ENCODE peak calls at places on chromosomes 13 and 19, in ten cellular contexts. D, S, E, G, A, O, I, F, C and B are unnamed samples.

GRCh38 chr13:49347650-49348385 is 96.0 kb downstream of the CAB39L start:
- DNase-seq in D (no peak), S (no peak), E (no peak), G (no peak), A (no peak), O (no peak), I (no peak), F (no peak), C (no peak), B (no peak)

GRCh38 chr19:23762884-23763711 is 4.4 kb upstream of the ZNF681 start:
- DNase-seq in D (peak; percentile 62), S (peak; percentile 57), E (peak; percentile 95), G (no peak), A (no peak), O (peak; percentile 13), I (peak; percentile 93), F (peak; percentile 84), C (peak; percentile 26), B (peak; percentile 78)

GRCh38 chr19:21767065-21767800 is at the start of gene ZNF100:
- DNase-seq in D (peak; percentile 94), S (peak; percentile 92), E (peak; percentile 96), G (peak; percentile 77), A (peak; percentile 76), O (peak; percentile 90), I (peak; percentile 98), F (peak; percentile 74), C (peak; percentile 77), B (peak; percentile 70)

GRCh38 chr13:109874921-109875454 is 88.6 kb upstream of the IRS2 start:
- DNase-seq in D (peak; percentile 79), S (peak; percentile 42), E (no peak), G (no peak), A (peak; percentile 22), O (peak; percentile 48), I (no peak), F (no peak), C (no peak), B (no peak)

GRCh38 chr19:939439-939838 is 13.6 kb downstream of the ARID3A start:
- DNase-seq in D (no peak), S (no peak), E (no peak), G (no peak), A (no peak), O (no peak), I (no peak), F (no peak), C (no peak), B (no peak)

GRCh38 chr19:11273288-11273687 is 11.0 kb upstream of the DOCK6 start:
- DNase-seq in D (no peak), S (no peak), E (no peak), G (no peak), A (no peak), O (no peak), I (no peak), F (no peak), C (no peak), B (no peak)

GRCh38 chr13:29758591-29759114 is 91.8 kb downstream of the UBL3 start:
- DNase-seq in D (peak; percentile 44), S (no peak), E (peak; percentile 72), G (no peak), A (no peak), O (no peak), I (no peak), F (no peak), C (no peak), B (peak; percentile 22)

GRCh38 chr19:55340784-55341147 is 1.1 kb downstream of the KMT5C start:
- DNase-seq in D (no peak), S (no peak), E (no peak), G (no peak), A (no peak), O (no peak), I (peak; percentile 80), F (peak; percentile 25), C (no peak), B (no peak)

GRCh38 chr19:40533508-40533907 is 43.2 kb upstream of the SHKBP1 start:
- DNase-seq in D (no peak), S (no peak), E (no peak), G (no peak), A (no peak), O (no peak), I (no peak), F (no peak), C (no peak), B (no peak)

GRCh38 chr19:40528533-40529092 is 48.1 kb upstream of the SHKBP1 start:
- DNase-seq in D (no peak), S (no peak), E (no peak), G (no peak), A (no peak), O (no peak), I (no peak), F (no peak), C (no peak), B (no peak)

GRCh38 chr19:40528078-40528477 is 48.6 kb upstream of the SHKBP1 start:
- DNase-seq in D (no peak), S (no peak), E (no peak), G (no peak), A (no peak), O (no peak), I (no peak), F (no peak), C (no peak), B (no peak)

GRCh38 chr19:40529093-40529954 is 47.3 kb upstream of the SHKBP1 start:
- DNase-seq in D (peak; percentile 79), S (peak; percentile 81), E (peak; percentile 95), G (peak; percentile 23), A (peak; percentile 40), O (peak; percentile 61), I (peak; percentile 93), F (peak; percentile 84), C (peak; percentile 14), B (peak; percentile 91)

DNA sequence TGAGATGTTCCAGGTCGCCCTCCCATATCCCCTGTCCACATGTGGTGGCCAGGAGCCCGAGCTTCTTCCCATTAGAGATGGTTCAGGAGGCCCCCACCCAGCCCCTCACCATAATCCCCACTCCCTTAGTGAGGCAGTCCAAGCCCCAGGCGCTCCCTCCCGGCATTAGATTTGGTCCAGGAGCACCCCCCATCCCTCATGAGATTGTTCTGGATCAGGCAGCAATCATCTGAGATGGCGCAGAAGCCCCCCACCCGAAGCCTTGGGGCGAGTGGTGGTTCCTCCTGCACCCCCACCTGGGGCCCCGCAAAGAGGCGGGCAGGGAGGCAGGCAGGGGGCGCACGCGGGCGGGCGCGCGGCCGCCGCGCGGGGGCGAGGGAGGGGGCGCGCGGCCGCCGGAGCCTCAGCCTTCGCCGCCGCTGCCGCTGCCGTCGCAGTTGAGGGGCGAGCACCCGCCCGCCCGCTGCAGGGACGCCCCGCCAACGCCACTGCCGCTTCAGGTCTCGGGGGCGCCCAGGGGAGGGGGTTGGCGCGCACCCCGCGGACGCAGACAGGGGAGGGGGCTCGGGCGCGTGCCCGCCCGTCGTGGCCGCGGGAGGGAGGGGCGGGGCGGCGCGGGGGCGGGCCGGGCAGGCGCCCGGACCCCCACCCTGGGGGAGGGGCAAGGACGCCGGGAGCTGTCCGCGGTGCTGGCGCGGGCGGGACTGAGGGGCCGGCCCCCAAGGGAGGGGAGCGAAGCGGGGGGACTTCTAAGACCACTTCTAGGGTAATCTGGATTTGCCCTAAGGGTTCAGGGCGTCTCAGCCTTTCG is 46.4 kb upstream of the SHKBP1 start:
- DNase-seq in D (no peak), S (no peak), E (no peak), G (no peak), A (no peak), O (no peak), I (no peak), F (peak; percentile 58), C (no peak), B (no peak)
- TF ChIP-seq CTCF in D (no peak), S (peak; percentile 31), E (no peak), G (no peak), A (no peak), O (peak; percentile 24), I (no peak), F (peak; percentile 26), C (peak; percentile 20), B (no peak)

GRCh38 chr19:5827891-5828660 is 11.4 kb downstream of the FUT6 start:
- DNase-seq in D (peak; percentile 87), S (peak; percentile 93), E (peak; percentile 95), G (peak; percentile 36), A (peak; percentile 73), O (peak; percentile 85), I (peak; percentile 91), F (peak; percentile 92), C (peak; percentile 66), B (peak; percentile 78)

GRCh38 chr19:5829567-5830315 is 9.8 kb downstream of the FUT6 start:
- DNase-seq in D (no peak), S (no peak), E (no peak), G (no peak), A (no peak), O (no peak), I (no peak), F (no peak), C (no peak), B (no peak)

GRCh38 chr19:5826531-5827341 is 12.8 kb downstream of the FUT6 start:
- DNase-seq in D (peak; percentile 23), S (no peak), E (peak; percentile 83), G (no peak), A (no peak), O (no peak), I (no peak), F (peak; percentile 45), C (no peak), B (no peak)

GRCh38 chr19:5827342-5827890 is 12.1 kb downstream of the FUT6 start:
- DNase-seq in D (no peak), S (no peak), E (no peak), G (no peak), A (no peak), O (no peak), I (no peak), F (no peak), C (no peak), B (no peak)

DNA sequence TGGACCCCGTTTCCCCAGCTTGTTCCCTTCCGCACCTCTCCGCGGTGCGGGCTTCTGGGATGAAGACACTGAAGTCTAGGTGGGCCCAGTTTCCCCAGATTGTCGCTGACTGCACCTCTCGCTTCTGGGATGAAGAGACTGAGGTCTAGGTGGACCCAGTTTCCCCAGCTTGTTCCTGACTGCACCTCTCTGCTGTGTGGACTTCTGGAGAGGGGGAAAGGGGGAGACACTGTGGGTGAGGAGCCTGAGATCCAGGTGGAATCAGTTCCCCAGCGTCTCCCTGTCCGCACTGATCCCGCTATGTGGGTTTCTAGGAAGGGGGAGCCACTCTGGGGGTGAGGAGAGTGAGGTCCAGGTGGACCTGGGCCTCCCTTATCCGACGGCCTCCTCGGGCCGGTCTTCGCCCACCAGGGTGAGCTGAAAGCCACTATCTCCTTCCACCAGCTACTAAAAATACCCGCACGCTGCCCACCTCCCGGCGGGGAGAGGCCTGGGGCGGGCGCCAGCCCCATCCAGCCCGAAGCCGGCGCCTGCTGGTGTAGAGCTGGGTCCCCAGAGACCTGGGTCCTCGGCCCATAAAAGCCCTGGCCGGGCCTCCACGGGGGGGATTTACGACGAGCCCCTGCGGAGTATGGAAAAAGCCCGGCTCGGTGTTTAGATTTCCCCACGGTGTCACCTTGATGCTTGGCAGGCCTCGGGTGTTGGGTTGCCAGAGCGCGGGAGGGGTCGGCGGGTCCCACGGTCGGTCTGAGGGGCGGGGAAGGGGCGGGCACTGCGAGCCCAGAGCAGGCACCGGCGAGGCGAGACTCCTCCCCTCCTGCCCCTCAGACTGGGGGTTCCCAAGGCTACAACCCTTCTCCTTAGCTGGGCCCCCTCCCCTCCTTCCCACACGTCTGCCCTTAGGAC is 10.6 kb downstream of the FUT6 start:
- DNase-seq in D (no peak), S (no peak), E (no peak), G (no peak), A (no peak), O (no peak), I (no peak), F (no peak), C (no peak), B (no peak)
- TF ChIP-seq CTCF in D (no peak), S (no peak), E (no peak), G (no peak), A (no peak), O (no peak), I (no peak), F (no peak), C (no peak), B (no peak)

GRCh38 chr19:15445227-15445605 is 4.5 kb downstream of the WIZ start:
- DNase-seq in D (no peak), S (no peak), E (no peak), G (no peak), A (no peak), O (no peak), I (no peak), F (no peak), C (no peak), B (no peak)

GRCh38 chr19:15445807-15446376 is 3.9 kb downstream of the WIZ start:
- DNase-seq in D (no peak), S (no peak), E (no peak), G (no peak), A (no peak), O (no peak), I (no peak), F (no peak), C (no peak), B (no peak)

GRCh38 chr19:15443325-15443724 is 6.4 kb downstream of the WIZ start:
- DNase-seq in D (no peak), S (no peak), E (no peak), G (no peak), A (no peak), O (no peak), I (no peak), F (no peak), C (no peak), B (no peak)

GRCh38 chr19:15443838-15444237 is 5.9 kb downstream of the WIZ start:
- DNase-seq in D (no peak), S (no peak), E (no peak), G (peak; percentile 43), A (no peak), O (no peak), I (no peak), F (no peak), C (no peak), B (no peak)

DNA sequence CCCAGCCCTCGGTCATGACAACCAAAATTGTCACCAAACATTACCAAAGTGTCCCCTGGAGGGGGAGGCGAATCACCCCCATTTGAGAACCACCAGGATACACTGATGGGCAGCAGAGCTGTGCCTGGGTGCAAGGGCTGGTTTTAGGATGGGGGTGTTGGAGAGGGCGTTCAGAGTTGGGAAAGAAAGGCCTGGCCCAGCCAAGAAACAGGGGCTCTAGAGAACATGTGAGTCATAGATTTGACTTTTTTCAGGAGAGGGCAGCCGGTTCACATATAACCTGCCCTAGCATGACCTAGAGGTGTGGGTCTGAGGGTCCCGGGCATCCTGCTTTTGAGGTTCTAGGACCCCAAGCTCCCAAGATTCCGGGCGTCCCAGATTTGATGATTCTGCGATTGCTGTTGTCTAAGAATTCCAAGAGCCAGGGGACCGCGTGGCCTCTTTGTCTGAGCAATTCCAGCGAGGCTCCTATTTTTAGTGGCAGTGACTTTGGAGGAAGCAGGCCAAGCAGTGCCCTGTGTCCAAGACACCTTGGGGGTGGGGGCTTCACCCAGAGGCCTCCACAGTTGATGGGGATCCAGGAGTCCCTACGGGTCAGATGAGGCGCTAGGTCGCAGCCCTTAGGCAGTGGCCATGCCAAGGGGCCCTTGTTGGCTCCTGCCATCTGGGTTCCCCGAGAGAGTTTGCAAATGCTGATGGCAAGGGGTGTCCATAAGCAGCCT is 5.1 kb downstream of the WIZ start:
- DNase-seq in D (no peak), S (no peak), E (no peak), G (no peak), A (no peak), O (no peak), I (no peak), F (no peak), C (no peak), B (no peak)
- TF ChIP-seq CTCF in D (no peak), S (no peak), E (no peak), G (no peak), A (no peak), O (no peak), I (no peak), F (no peak), C (no peak), B (no peak)

DNA sequence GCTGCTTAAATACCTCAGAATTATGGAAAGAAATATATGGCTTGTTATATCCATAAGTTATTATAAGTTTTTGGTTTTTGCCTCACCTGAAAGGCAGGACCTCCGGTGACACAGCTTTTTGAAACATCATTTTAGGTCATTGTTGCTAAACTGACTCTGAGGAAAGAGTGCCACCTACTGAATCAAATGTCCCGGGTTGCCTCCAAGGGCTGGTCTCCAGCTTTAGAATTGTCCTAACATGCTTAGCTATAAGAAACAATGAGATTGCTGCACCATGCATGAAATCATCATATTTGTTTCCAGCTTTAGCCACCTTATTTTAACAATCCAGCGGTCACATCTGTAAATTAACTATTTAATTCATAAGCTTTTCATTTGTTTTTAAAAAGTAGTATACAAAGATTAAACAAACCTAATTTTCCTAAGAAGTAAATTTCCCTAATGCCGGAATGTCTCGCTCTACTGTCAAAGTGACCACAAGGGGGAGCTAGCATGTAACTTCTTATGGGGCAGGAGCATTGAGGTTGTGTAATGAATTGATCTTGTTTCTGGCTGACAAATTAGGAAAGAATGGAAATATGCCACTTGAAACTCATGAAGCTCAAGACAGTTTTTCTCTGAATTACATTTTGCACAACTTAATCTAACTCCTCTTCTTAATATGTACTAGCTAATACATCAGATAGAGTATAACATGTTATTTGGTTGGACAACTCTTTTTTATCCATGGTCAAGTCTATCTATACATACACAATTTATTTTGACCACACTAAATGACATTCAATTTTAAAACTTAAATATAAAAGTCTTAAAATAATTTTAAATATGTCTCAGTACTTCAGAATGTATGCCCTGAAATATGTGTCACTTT is 6.7 kb upstream of the PCDH17 start:
- DNase-seq in D (peak; percentile 76), S (peak; percentile 68), E (peak; percentile 47), G (no peak), A (peak; percentile 10), O (peak; percentile 41), I (no peak), F (peak; percentile 59), C (peak; percentile 32), B (no peak)
- TF ChIP-seq CTCF in D (peak; percentile 81), S (peak; percentile 80), E (no peak), G (peak; percentile 50), A (peak; percentile 84), O (peak; percentile 61), I (peak; percentile 65), F (peak; percentile 96), C (peak; percentile 78), B (peak; percentile 52)